ENCODE peak calls at places on chromosome 18, in four cellular contexts. R, D, V and Q are unnamed samples.

GRCh38 chr18:9147440-9148238 is 11.1 kb downstream of the ANKRD12 start:
- DNase-seq in R (peak), D (no peak), V (no peak), Q (peak)

GRCh38 chr18:58590231-58590630 is 38.7 kb downstream of the ALPK2 start:
- DNase-seq in R (no peak), D (no peak), V (no peak), Q (no peak)

GRCh38 chr18:27839141-27839540 is 337.8 kb downstream of the CDH2 start:
- DNase-seq in R (no peak), D (no peak), V (no peak), Q (peak)

GRCh38 chr18:25305584-25305983 is 46.4 kb downstream of the ZNF521 start:
- DNase-seq in R (no peak), D (no peak), V (no peak), Q (no peak)

GRCh38 chr18:75127143-75128021 is 81.6 kb downstream of the PTGR3 start:
- DNase-seq in R (no peak), D (no peak), V (no peak), Q (no peak)

GRCh38 chr18:59835656-59836379 is 64.0 kb upstream of the PMAIP1 start:
- DNase-seq in R (no peak), D (no peak), V (no peak), Q (no peak)

GRCh38 chr18:37445368-37445767 is 120.2 kb downstream of the CELF4 start:
- DNase-seq in R (no peak), D (no peak), V (no peak), Q (no peak)

GRCh38 chr18:76495435-76496199 is 575 bp upstream of the ZNF516 start:
- DNase-seq in R (no peak), D (no peak), V (no peak), Q (no peak)

GRCh38 chr18:50158866-50159653 is 35.9 kb downstream of the MYO5B start:
- DNase-seq in R (no peak), D (no peak), V (no peak), Q (no peak)

GRCh38 chr18:38256366-38256765 is 690.8 kb upstream of the CELF4 start:
- DNase-seq in R (no peak), D (no peak), V (no peak), Q (no peak)

GRCh38 chr18:3281456-3282400 is 19.8 kb downstream of the MYL12B start:
- DNase-seq in R (no peak), D (no peak), V (no peak), Q (peak)

GRCh38 chr18:32906506-32907214 is 133.8 kb upstream of the KLHL14 start:
- DNase-seq in R (no peak), D (no peak), V (no peak), Q (no peak)

GRCh38 chr18:54191352-54191751 is 33.1 kb downstream of the MBD2 start:
- DNase-seq in R (no peak), D (no peak), V (no peak), Q (no peak)

GRCh38 chr18:29012874-29013273 is 835.9 kb upstream of the CDH2 start:
- DNase-seq in R (no peak), D (no peak), V (no peak), Q (no peak)

GRCh38 chr18:50051288-50051687 is 143.7 kb downstream of the MYO5B start:
- DNase-seq in R (no peak), D (no peak), V (no peak), Q (no peak)

GRCh38 chr18:24763765-24764548 is 303.5 kb downstream of the HRH4 start:
- DNase-seq in R (no peak), D (no peak), V (no peak), Q (no peak)

GRCh38 chr18:53947092-53947640 is 277.3 kb downstream of the MBD2 start:
- DNase-seq in R (no peak), D (no peak), V (no peak), Q (no peak)